ENCODE peak calls at places on chromosomes 5 and 9, in seven cellular contexts. One of them, this sample, is unnamed.
A peak's percentile ranks its signal among the peaks of the same experiment; 100 is the strongest.

GRCh38 chr9:16385590-16386578 is 484.6 kb downstream of the BNC2 start:
- DNase-seq in aorta: no peak
- DNase-seq in BJ: no peak
- DNase-seq in foreskin fibroblast: peak; percentile 73
- DNase-seq in left ventricle myocardium inferior: no peak
- DNase-seq in bronchial epithelial cell: peak; percentile 71
- DNase-seq in tibial artery: no peak
- DNase-seq in this sample: no peak

GRCh38 chr9:81474792-81475191 is 214.6 kb downstream of the TLE1 start:
- DNase-seq in left ventricle myocardium inferior: no peak
- DNase-seq in aorta: no peak
- DNase-seq in foreskin fibroblast: no peak
- DNase-seq in BJ: no peak
- DNase-seq in bronchial epithelial cell: no peak
- DNase-seq in tibial artery: no peak
- DNase-seq in this sample: no peak

GRCh38 chr5:115033861-115034260 is 135.8 kb downstream of the TRIM36 start:
- DNase-seq in BJ: no peak
- DNase-seq in foreskin fibroblast: no peak
- DNase-seq in tibial artery: no peak
- DNase-seq in left ventricle myocardium inferior: no peak
- DNase-seq in aorta: no peak
- DNase-seq in bronchial epithelial cell: no peak
- DNase-seq in this sample: no peak

GRCh38 chr9:79604921-79605562 is 33.3 kb downstream of the TLE4 start:
- DNase-seq in tibial artery: no peak
- DNase-seq in BJ: no peak
- DNase-seq in left ventricle myocardium inferior: no peak
- DNase-seq in bronchial epithelial cell: no peak
- DNase-seq in foreskin fibroblast: no peak
- DNase-seq in aorta: no peak
- DNase-seq in this sample: no peak

GRCh38 chr9:111148994-111149759 is 110.9 kb upstream of the LPAR1 start:
- DNase-seq in tibial artery: peak; percentile 59
- DNase-seq in left ventricle myocardium inferior: peak; percentile 25
- DNase-seq in aorta: no peak
- DNase-seq in foreskin fibroblast: no peak
- DNase-seq in bronchial epithelial cell: peak; percentile 27
- DNase-seq in BJ: no peak
- DNase-seq in this sample: no peak

GRCh38 chr9:72150653-72151052 is 1.4 kb downstream of the GDA start:
- DNase-seq in left ventricle myocardium inferior: no peak
- DNase-seq in tibial artery: no peak
- DNase-seq in foreskin fibroblast: no peak
- DNase-seq in aorta: no peak
- DNase-seq in BJ: no peak
- DNase-seq in bronchial epithelial cell: no peak
- DNase-seq in this sample: no peak

GRCh38 chr9:20309209-20309608 is 313.1 kb downstream of the MLLT3 start:
- DNase-seq in aorta: no peak
- DNase-seq in foreskin fibroblast: no peak
- DNase-seq in tibial artery: no peak
- DNase-seq in bronchial epithelial cell: no peak
- DNase-seq in BJ: no peak
- DNase-seq in left ventricle myocardium inferior: no peak
- DNase-seq in this sample: no peak

GRCh38 chr5:367358-368130 is 46.0 kb downstream of the AHRR start:
- DNase-seq in BJ: no peak
- DNase-seq in left ventricle myocardium inferior: no peak
- DNase-seq in foreskin fibroblast: no peak
- DNase-seq in aorta: peak; percentile 65
- DNase-seq in tibial artery: no peak
- DNase-seq in bronchial epithelial cell: no peak
- DNase-seq in this sample: no peak

GRCh38 chr5:53996008-53996407 is 314.4 kb downstream of the ARL15 start:
- DNase-seq in aorta: no peak
- DNase-seq in bronchial epithelial cell: no peak
- DNase-seq in BJ: no peak
- DNase-seq in left ventricle myocardium inferior: no peak
- DNase-seq in foreskin fibroblast: no peak
- DNase-seq in tibial artery: no peak
- DNase-seq in this sample: no peak

GRCh38 chr5:159907689-159908088 is 8.6 kb upstream of the ADRA1B start:
- DNase-seq in BJ: no peak
- DNase-seq in tibial artery: no peak
- DNase-seq in aorta: no peak
- DNase-seq in bronchial epithelial cell: no peak
- DNase-seq in left ventricle myocardium inferior: no peak
- DNase-seq in foreskin fibroblast: no peak
- DNase-seq in this sample: no peak

GRCh38 chr9:133592731-133593409 is 16.3 kb downstream of the FAM163B start:
- DNase-seq in BJ: no peak
- DNase-seq in bronchial epithelial cell: no peak
- DNase-seq in left ventricle myocardium inferior: no peak
- DNase-seq in tibial artery: no peak
- DNase-seq in aorta: no peak
- DNase-seq in foreskin fibroblast: no peak
- DNase-seq in this sample: no peak

GRCh38 chr9:33233659-33234335 is 6.2 kb upstream of the SPINK4 start:
- DNase-seq in bronchial epithelial cell: peak; percentile 99
- DNase-seq in BJ: peak; percentile 38
- DNase-seq in left ventricle myocardium inferior: no peak
- DNase-seq in foreskin fibroblast: peak; percentile 89
- DNase-seq in tibial artery: no peak
- DNase-seq in aorta: no peak
- DNase-seq in this sample: no peak

GRCh38 chr9:124828679-124829669 is 24.3 kb upstream of the WDR38 start:
- DNase-seq in foreskin fibroblast: no peak
- DNase-seq in tibial artery: no peak
- DNase-seq in aorta: no peak
- DNase-seq in BJ: no peak
- DNase-seq in left ventricle myocardium inferior: no peak
- DNase-seq in bronchial epithelial cell: no peak
- DNase-seq in this sample: no peak

GRCh38 chr9:94809778-94810177 is 83.3 kb downstream of the AOPEP start:
- DNase-seq in tibial artery: no peak
- DNase-seq in BJ: no peak
- DNase-seq in bronchial epithelial cell: no peak
- DNase-seq in left ventricle myocardium inferior: no peak
- DNase-seq in aorta: no peak
- DNase-seq in foreskin fibroblast: no peak
- DNase-seq in this sample: no peak

GRCh38 chr5:170389250-170389902 is at the start of gene KCNMB1:
- DNase-seq in tibial artery: peak; percentile 51
- DNase-seq in aorta: peak; percentile 88
- DNase-seq in BJ: no peak
- DNase-seq in foreskin fibroblast: no peak
- DNase-seq in bronchial epithelial cell: no peak
- DNase-seq in left ventricle myocardium inferior: no peak
- DNase-seq in this sample: no peak

GRCh38 chr9:125894566-125894965 is 147.4 kb downstream of the PBX3 start:
- DNase-seq in tibial artery: no peak
- DNase-seq in foreskin fibroblast: no peak
- DNase-seq in aorta: no peak
- DNase-seq in left ventricle myocardium inferior: no peak
- DNase-seq in bronchial epithelial cell: peak; percentile 56
- DNase-seq in BJ: no peak
- DNase-seq in this sample: no peak

GRCh38 chr5:159182691-159183090 is 26.7 kb downstream of the RNF145 start:
- DNase-seq in bronchial epithelial cell: peak; percentile 36
- DNase-seq in foreskin fibroblast: no peak
- DNase-seq in aorta: no peak
- DNase-seq in BJ: peak; percentile 43
- DNase-seq in tibial artery: no peak
- DNase-seq in left ventricle myocardium inferior: no peak
- DNase-seq in this sample: no peak

DNA sequence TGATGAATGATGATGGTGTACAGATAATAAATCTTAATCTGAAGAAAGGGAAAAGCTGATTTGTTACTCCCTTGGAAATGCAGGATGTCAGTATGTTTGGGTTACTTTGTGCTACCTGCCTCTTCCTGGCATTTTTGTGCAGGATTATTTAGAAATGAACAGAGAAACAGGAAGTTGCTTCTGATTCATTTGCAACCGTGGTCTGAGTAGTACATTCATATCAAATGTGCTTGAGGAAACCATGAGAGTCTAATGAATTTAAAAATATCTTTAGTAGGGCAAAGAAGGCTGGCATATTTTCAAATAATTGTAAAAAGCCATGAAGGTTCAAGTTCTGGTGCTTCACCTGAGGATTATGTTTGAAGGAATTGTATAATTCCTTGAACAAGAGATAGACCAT is 391.6 kb downstream of the TMEM161B start:
- DNase-seq in aorta: no peak
- DNase-seq in foreskin fibroblast: no peak
- DNase-seq in bronchial epithelial cell: no peak
- DNase-seq in BJ: no peak
- DNase-seq in left ventricle myocardium inferior: no peak
- DNase-seq in tibial artery: no peak
- DNase-seq in this sample: no peak
- H3K4me3 ChIP-seq in aorta: no peak overlapping the region
- H3K4me3 ChIP-seq in foreskin fibroblast: no peak overlapping the region
- H3K4me3 ChIP-seq in bronchial epithelial cell: no peak overlapping the region
- H3K4me3 ChIP-seq in BJ: no peak overlapping the region
- H3K4me3 ChIP-seq in left ventricle myocardium inferior: no peak overlapping the region
- H3K4me3 ChIP-seq in tibial artery: no peak overlapping the region
- H3K4me3 ChIP-seq in this sample: no peak overlapping the region

DNA sequence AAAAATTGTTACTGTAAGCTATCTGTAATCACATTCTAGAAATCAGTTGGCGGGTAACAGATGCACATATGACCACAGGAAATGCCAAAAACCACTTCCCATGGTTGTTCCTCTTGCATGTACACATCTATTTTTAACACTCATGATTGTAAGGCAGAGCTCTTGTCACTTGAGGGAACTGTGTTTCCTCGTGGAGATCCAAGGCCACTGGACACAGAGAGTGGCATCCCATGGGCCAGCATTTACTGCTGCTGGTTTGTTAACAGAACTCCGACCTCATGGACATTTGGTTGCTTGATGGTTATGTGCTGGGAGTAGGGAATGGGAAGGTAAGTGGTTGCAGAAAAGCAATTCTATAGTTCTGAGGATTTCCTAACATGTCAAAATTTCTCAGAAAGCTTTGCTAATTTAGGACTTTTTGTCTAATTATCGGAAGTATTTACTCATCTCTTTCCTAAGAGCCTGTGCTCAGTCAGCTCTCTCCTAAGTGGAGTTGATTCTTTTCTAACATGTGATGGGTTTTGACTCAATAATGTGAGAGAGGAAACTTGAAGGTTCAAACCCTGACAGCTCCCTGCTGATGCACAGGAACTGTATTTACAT is 202.0 kb upstream of the NR3C1 start:
- DNase-seq in left ventricle myocardium inferior: no peak
- DNase-seq in tibial artery: no peak
- DNase-seq in foreskin fibroblast: no peak
- DNase-seq in aorta: no peak
- DNase-seq in bronchial epithelial cell: no peak
- DNase-seq in BJ: no peak
- DNase-seq in this sample: no peak
- H3K4me3 ChIP-seq in left ventricle myocardium inferior: no peak overlapping the region
- H3K4me3 ChIP-seq in tibial artery: no peak overlapping the region
- H3K4me3 ChIP-seq in foreskin fibroblast: no peak overlapping the region
- H3K4me3 ChIP-seq in aorta: no peak overlapping the region
- H3K4me3 ChIP-seq in bronchial epithelial cell: no peak overlapping the region
- H3K4me3 ChIP-seq in BJ: no peak overlapping the region
- H3K4me3 ChIP-seq in this sample: no peak overlapping the region

DNA sequence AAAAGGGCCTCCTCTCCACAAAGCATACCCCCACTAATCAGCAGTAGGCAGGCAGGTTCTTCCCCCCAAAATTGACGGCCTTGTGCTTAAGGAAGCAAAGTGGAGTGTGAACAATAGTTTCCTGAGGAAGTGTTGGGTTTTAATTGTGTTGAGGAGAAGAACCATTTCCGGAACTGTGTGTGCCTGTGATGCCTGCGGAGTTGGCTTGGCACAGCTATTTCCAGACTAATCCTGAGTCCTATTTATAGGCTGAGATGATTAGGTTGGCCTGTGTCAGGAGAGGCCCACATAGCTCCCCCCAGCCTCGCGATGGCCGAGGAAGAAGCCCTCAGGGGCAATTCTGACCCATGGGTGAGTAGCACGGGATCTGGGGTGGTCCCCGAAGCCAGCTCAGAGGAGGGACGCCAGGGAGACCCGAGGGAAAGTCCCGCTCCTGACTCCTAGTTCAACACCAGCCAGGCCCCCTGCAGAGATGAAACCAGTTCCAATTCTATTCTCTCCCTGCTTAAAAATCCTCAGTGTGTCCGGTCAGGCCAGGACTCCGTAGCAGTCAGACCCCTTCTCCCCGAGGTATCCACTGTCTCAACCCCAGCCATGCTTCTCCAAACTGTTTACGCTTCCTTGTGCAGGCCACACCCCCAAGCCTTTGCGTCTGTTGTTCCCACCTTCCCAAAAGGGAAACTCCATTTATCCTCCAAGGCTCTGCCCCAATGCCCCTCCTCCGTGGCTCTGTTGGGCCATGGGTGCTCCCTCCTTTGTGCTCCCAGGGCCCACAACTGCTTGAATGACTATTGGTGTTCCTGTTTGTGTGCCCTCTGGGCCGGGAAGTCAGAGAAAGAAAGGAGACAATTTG is 18.1 kb downstream of the GSN start:
- DNase-seq in left ventricle myocardium inferior: peak; percentile 83
- DNase-seq in bronchial epithelial cell: peak; percentile 64
- DNase-seq in tibial artery: peak; percentile 88
- DNase-seq in foreskin fibroblast: peak; percentile 70
- DNase-seq in aorta: peak; percentile 87
- DNase-seq in BJ: no peak
- DNase-seq in this sample: no peak
- H3K4me3 ChIP-seq in left ventricle myocardium inferior: peak overlapping the region; percentile 62
- H3K4me3 ChIP-seq in bronchial epithelial cell: no peak overlapping the region
- H3K4me3 ChIP-seq in tibial artery: peak overlapping the region; percentile 4
- H3K4me3 ChIP-seq in foreskin fibroblast: no peak overlapping the region
- H3K4me3 ChIP-seq in aorta: no peak overlapping the region
- H3K4me3 ChIP-seq in BJ: no peak overlapping the region
- H3K4me3 ChIP-seq in this sample: no peak overlapping the region

GRCh38 chr5:149426931-149427330 is 47.8 kb upstream of the IL17B start:
- DNase-seq in bronchial epithelial cell: no peak
- DNase-seq in foreskin fibroblast: no peak
- DNase-seq in BJ: no peak
- DNase-seq in left ventricle myocardium inferior: no peak
- DNase-seq in tibial artery: no peak
- DNase-seq in aorta: no peak
- DNase-seq in this sample: no peak
- H3K4me3 ChIP-seq in bronchial epithelial cell: no peak overlapping the region
- H3K4me3 ChIP-seq in foreskin fibroblast: no peak overlapping the region
- H3K4me3 ChIP-seq in BJ: no peak overlapping the region
- H3K4me3 ChIP-seq in left ventricle myocardium inferior: peak overlapping the region; percentile 67
- H3K4me3 ChIP-seq in tibial artery: no peak overlapping the region
- H3K4me3 ChIP-seq in aorta: no peak overlapping the region
- H3K4me3 ChIP-seq in this sample: no peak overlapping the region

GRCh38 chr9:96620155-96620514 is 492 bp upstream of the CDC14B start:
- DNase-seq in foreskin fibroblast: no peak
- DNase-seq in tibial artery: no peak
- DNase-seq in BJ: no peak
- DNase-seq in aorta: no peak
- DNase-seq in bronchial epithelial cell: no peak
- DNase-seq in left ventricle myocardium inferior: no peak
- DNase-seq in this sample: no peak
- H3K4me3 ChIP-seq in foreskin fibroblast: peak overlapping the region; percentile 57
- H3K4me3 ChIP-seq in tibial artery: peak overlapping the region; percentile 71
- H3K4me3 ChIP-seq in BJ: peak overlapping the region; percentile 77
- H3K4me3 ChIP-seq in aorta: no peak overlapping the region
- H3K4me3 ChIP-seq in bronchial epithelial cell: peak overlapping the region; percentile 60
- H3K4me3 ChIP-seq in left ventricle myocardium inferior: peak overlapping the region; percentile 87
- H3K4me3 ChIP-seq in this sample: peak overlapping the region; percentile 42

GRCh38 chr5:82748688-82749091 is 328.5 kb downstream of the TMEM167A start:
- DNase-seq in left ventricle myocardium inferior: no peak
- DNase-seq in aorta: no peak
- DNase-seq in BJ: no peak
- DNase-seq in tibial artery: no peak
- DNase-seq in foreskin fibroblast: no peak
- DNase-seq in bronchial epithelial cell: no peak
- DNase-seq in this sample: no peak
- H3K4me3 ChIP-seq in left ventricle myocardium inferior: no peak overlapping the region
- H3K4me3 ChIP-seq in aorta: no peak overlapping the region
- H3K4me3 ChIP-seq in BJ: no peak overlapping the region
- H3K4me3 ChIP-seq in tibial artery: no peak overlapping the region
- H3K4me3 ChIP-seq in foreskin fibroblast: no peak overlapping the region
- H3K4me3 ChIP-seq in bronchial epithelial cell: no peak overlapping the region
- H3K4me3 ChIP-seq in this sample: no peak overlapping the region

This sample was measured in effector memory CD4-positive, alpha-beta T cell.